ENCODE peak calls at places on chromosomes 11 and 22, in ten cellular contexts. A is posterior vena cava; O is left ventricle myocardium superior; I is DMS153; E is astrocyte of the hippocampus; L is breast epithelium; K is stimulated activated CD8-positive, alpha-beta memory T cell treated with anti-CD3 and anti-CD28 coated beads, Interleukin-15, amount 100 ng/mL, for 1 hour; M is MG63; W is EL; Q is activated CD4-positive, alpha-beta T cell treated with anti-CD3 and anti-CD28 coated beads, Interleukin-2, amount 10 ng/mL, durations not matched to agents 7 days and 5 days. T is an unnamed sample.

GRCh38 chr11:45176996-45177395 is 30.6 kb downstream of the PRDM11 start:
- DNase-seq in A (peak; percentile 61), O (peak; percentile 43), I (no peak), E (peak; percentile 49), L (no peak), K (no peak), M (no peak), W (no peak), Q (no peak), T (no peak)

GRCh38 chr11:1202154-1202775 is 20.6 kb upstream of the MUC5B start:
- DNase-seq in A (peak; percentile 77), O (peak; percentile 22), I (no peak), E (no peak), L (no peak), K (no peak), M (no peak), W (no peak), Q (no peak), T (no peak)

GRCh38 chr11:114027941-114028340 is 31.6 kb upstream of the ZBTB16 start:
- DNase-seq in A (peak; percentile 53), O (no peak), I (no peak), E (no peak), L (no peak), K (no peak), M (no peak), W (no peak), Q (no peak), T (no peak)

GRCh38 chr22:49672013-49672516 is 155.6 kb downstream of the BRD1 start:
- DNase-seq in A (no peak), O (no peak), I (no peak), E (no peak), L (no peak), K (no peak), M (no peak), W (no peak), Q (no peak), T (no peak)

GRCh38 chr11:92111291-92111690 is 113.3 kb upstream of the FAT3 start:
- DNase-seq in A (no peak), O (no peak), I (no peak), E (no peak), L (no peak), K (no peak), M (no peak), W (peak; percentile 31), Q (no peak), T (no peak)

GRCh38 chr11:69259072-69259471 is 34.9 kb upstream of the MYEOV start:
- DNase-seq in A (no peak), O (no peak), I (no peak), E (no peak), L (no peak), K (no peak), M (no peak), W (no peak), Q (no peak), T (no peak)

GRCh38 chr11:117972589-117973445 is 13.4 kb upstream of the IL10RA start:
- DNase-seq in A (no peak), O (no peak), I (peak; percentile 65), E (peak; percentile 39), L (no peak), K (no peak), M (peak; percentile 52), W (no peak), Q (no peak), T (no peak)

GRCh38 chr11:24697722-24698121 is 200.9 kb downstream of the LUZP2 start:
- DNase-seq in A (no peak), O (no peak), I (no peak), E (peak; percentile 3), L (no peak), K (no peak), M (no peak), W (peak; percentile 53), Q (no peak), T (no peak)

GRCh38 chr11:66172146-66172545 is 96.3 kb upstream of the RAB1B start:
- DNase-seq in A (no peak), O (no peak), I (no peak), E (peak; percentile 54), L (no peak), K (no peak), M (peak; percentile 9), W (peak; percentile 64), Q (no peak), T (no peak)

GRCh38 chr22:31235076-31235475 is 23.0 kb downstream of the LIMK2 start:
- DNase-seq in A (no peak), O (no peak), I (no peak), E (no peak), L (no peak), K (no peak), M (no peak), W (no peak), Q (no peak), T (no peak)

GRCh38 chr22:43880743-43881055 is 11.1 kb downstream of the PNPLA5 start:
- DNase-seq in A (peak; percentile 46), O (no peak), I (no peak), E (no peak), L (no peak), K (no peak), M (no peak), W (no peak), Q (no peak), T (no peak)

GRCh38 chr11:125939081-125939521 is 6.7 kb upstream of the VSIG10L2 start:
- DNase-seq in A (peak; percentile 68), O (no peak), I (no peak), E (peak; percentile 23), L (no peak), K (no peak), M (no peak), W (no peak), Q (no peak), T (no peak)

GRCh38 chr11:1516273-1517067 is 29.9 kb upstream of the MOB2 start:
- DNase-seq in A (no peak), O (peak; percentile 22), I (no peak), E (peak; percentile 89), L (no peak), K (no peak), M (peak; percentile 24), W (peak; percentile 91), Q (no peak), T (no peak)

GRCh38 chr11:11972148-11972547 is 36.3 kb downstream of the DKK3 start:
- DNase-seq in A (no peak), O (no peak), I (no peak), E (no peak), L (no peak), K (no peak), M (no peak), W (no peak), Q (no peak), T (no peak)

GRCh38 chr11:74951241-74951640 is 2.2 kb downstream of the SPCS2 start:
- DNase-seq in A (no peak), O (no peak), I (no peak), E (no peak), L (no peak), K (no peak), M (no peak), W (no peak), Q (no peak), T (no peak)

GRCh38 chr22:35631597-35631996 is 14.5 kb upstream of the MB start:
- DNase-seq in A (peak; percentile 78), O (no peak), I (no peak), E (peak; percentile 50), L (no peak), K (no peak), M (peak; percentile 61), W (peak; percentile 50), Q (no peak), T (no peak)

GRCh38 chr11:118068206-118068944 is 8.5 kb upstream of the TMPRSS4 start:
- DNase-seq in A (no peak), O (no peak), I (no peak), E (no peak), L (no peak), K (no peak), M (no peak), W (no peak), Q (no peak), T (no peak)

GRCh38 chr11:35287491-35287890 is 131.9 kb downstream of the SLC1A2 start:
- DNase-seq in A (no peak), O (no peak), I (no peak), E (no peak), L (no peak), K (no peak), M (no peak), W (no peak), Q (no peak), T (no peak)

GRCh38 chr22:43666511-43666910 is 145.6 kb downstream of the EFCAB6 start:
- DNase-seq in A (no peak), O (no peak), I (no peak), E (peak; percentile 54), L (no peak), K (no peak), M (peak; percentile 38), W (no peak), Q (no peak), T (no peak)

GRCh38 chr11:19370100-19370861 is 129.5 kb upstream of the E2F8 start:
- DNase-seq in A (peak; percentile 89), O (peak; percentile 44), I (no peak), E (no peak), L (peak; percentile 36), K (no peak), M (peak; percentile 40), W (peak; percentile 82), Q (no peak), T (no peak)

GRCh38 chr22:38713921-38714320 is 8.2 kb downstream of the GTPBP1 start:
- DNase-seq in A (no peak), O (no peak), I (no peak), E (no peak), L (no peak), K (no peak), M (no peak), W (no peak), Q (no peak), T (no peak)

GRCh38 chr11:128643661-128644060 is 50.2 kb upstream of the FLI1 start:
- DNase-seq in A (no peak), O (no peak), I (peak; percentile 10), E (no peak), L (no peak), K (no peak), M (no peak), W (no peak), Q (no peak), T (no peak)

GRCh38 chr22:46749682-46750529 is 11.9 kb upstream of the CERK start:
- DNase-seq in A (no peak), O (peak; percentile 23), I (no peak), E (no peak), L (no peak), K (no peak), M (no peak), W (peak; percentile 35), Q (no peak), T (no peak)

GRCh38 chr22:21628386-21629261 is 1.2 kb downstream of the YDJC start:
- DNase-seq in A (no peak), O (no peak), I (no peak), E (no peak), L (no peak), K (no peak), M (no peak), W (no peak), Q (no peak), T (no peak)

GRCh38 chr11:72856551-72857342 is 42.5 kb downstream of the ATG16L2 start:
- DNase-seq in A (no peak), O (no peak), I (no peak), E (peak; percentile 16), L (no peak), K (no peak), M (peak; percentile 21), W (no peak), Q (no peak), T (no peak)

GRCh38 chr22:37186228-37186996 is 1.6 kb downstream of the C1QTNF6 start:
- DNase-seq in A (peak; percentile 26), O (peak; percentile 17), I (peak; percentile 77), E (peak; percentile 81), L (no peak), K (no peak), M (no peak), W (peak; percentile 73), Q (peak; percentile 52), T (no peak)

GRCh38 chr11:12171921-12172320 is 61.5 kb downstream of the MICAL2 start:
- DNase-seq in A (no peak), O (no peak), I (no peak), E (no peak), L (no peak), K (no peak), M (no peak), W (no peak), Q (no peak), T (no peak)

GRCh38 chr22:22752556-22753477 is 108.4 kb downstream of the GGTLC2 start:
- DNase-seq in A (no peak), O (no peak), I (peak; percentile 7), E (no peak), L (peak; percentile 27), K (no peak), M (peak; percentile 32), W (peak; percentile 23), Q (no peak), T (no peak)

T was measured in central memory CD8-positive, alpha-beta T cell.